ENCODE peak calls at places on chromosomes 13 and 19, in six cellular contexts. One of them, this sample, is unnamed.

GRCh38 chr19:46201413-46202310 is 27.9 kb upstream of the IGFL1 start:
- DNase-seq in upper lobe of left lung: no peak
- DNase-seq in SW 1271: no peak
- DNase-seq in CD8-positive, alpha-beta memory T cell: no peak
- DNase-seq in RPMI7951: peak
- DNase-seq in NCI-H1436: no peak
- DNase-seq in this sample: peak

GRCh38 chr19:54439174-54439851 is 9.7 kb upstream of the LENG8 start:
- DNase-seq in upper lobe of left lung: no peak
- DNase-seq in SW 1271: no peak
- DNase-seq in CD8-positive, alpha-beta memory T cell: no peak
- DNase-seq in RPMI7951: peak
- DNase-seq in NCI-H1436: no peak
- DNase-seq in this sample: no peak

GRCh38 chr19:41265376-41266153 is 1.4 kb downstream of the HNRNPUL1 start:
- DNase-seq in upper lobe of left lung: no peak
- DNase-seq in SW 1271: no peak
- DNase-seq in CD8-positive, alpha-beta memory T cell: no peak
- DNase-seq in RPMI7951: peak
- DNase-seq in NCI-H1436: no peak
- DNase-seq in this sample: no peak

GRCh38 chr19:32168111-32168510 is 177.3 kb upstream of the ZNF507 start:
- DNase-seq in upper lobe of left lung: no peak
- DNase-seq in SW 1271: no peak
- DNase-seq in CD8-positive, alpha-beta memory T cell: no peak
- DNase-seq in RPMI7951: no peak
- DNase-seq in NCI-H1436: no peak
- DNase-seq in this sample: no peak

GRCh38 chr19:49567722-49568454 is 12.5 kb downstream of the NOSIP start:
- DNase-seq in upper lobe of left lung: no peak
- DNase-seq in SW 1271: no peak
- DNase-seq in CD8-positive, alpha-beta memory T cell: peak
- DNase-seq in RPMI7951: peak
- DNase-seq in NCI-H1436: no peak
- DNase-seq in this sample: peak

GRCh38 chr13:26653310-26653709 is 95.8 kb downstream of the WASF3 start:
- DNase-seq in upper lobe of left lung: no peak
- DNase-seq in SW 1271: no peak
- DNase-seq in CD8-positive, alpha-beta memory T cell: no peak
- DNase-seq in RPMI7951: peak
- DNase-seq in NCI-H1436: no peak
- DNase-seq in this sample: no peak

GRCh38 chr19:30228726-30229523 is 143.3 kb upstream of the ZNF536 start:
- DNase-seq in upper lobe of left lung: peak
- DNase-seq in SW 1271: no peak
- DNase-seq in CD8-positive, alpha-beta memory T cell: no peak
- DNase-seq in RPMI7951: no peak
- DNase-seq in NCI-H1436: no peak
- DNase-seq in this sample: no peak

GRCh38 chr13:113854238-113855011 is 9.5 kb downstream of the GAS6 start:
- DNase-seq in upper lobe of left lung: peak
- DNase-seq in SW 1271: no peak
- DNase-seq in CD8-positive, alpha-beta memory T cell: no peak
- DNase-seq in RPMI7951: peak
- DNase-seq in NCI-H1436: no peak
- DNase-seq in this sample: no peak

GRCh38 chr13:97978661-97979450 is 25.4 kb downstream of the IPO5 start:
- DNase-seq in upper lobe of left lung: no peak
- DNase-seq in SW 1271: no peak
- DNase-seq in CD8-positive, alpha-beta memory T cell: no peak
- DNase-seq in RPMI7951: no peak
- DNase-seq in NCI-H1436: no peak
- DNase-seq in this sample: no peak

GRCh38 chr13:41917641-41918040 is 43.3 kb downstream of the VWA8 start:
- DNase-seq in upper lobe of left lung: no peak
- DNase-seq in SW 1271: no peak
- DNase-seq in CD8-positive, alpha-beta memory T cell: no peak
- DNase-seq in RPMI7951: peak
- DNase-seq in NCI-H1436: no peak
- DNase-seq in this sample: no peak

GRCh38 chr13:79340490-79340889 is 65.6 kb downstream of the RBM26 start:
- DNase-seq in upper lobe of left lung: no peak
- DNase-seq in SW 1271: no peak
- DNase-seq in CD8-positive, alpha-beta memory T cell: no peak
- DNase-seq in RPMI7951: no peak
- DNase-seq in NCI-H1436: no peak
- DNase-seq in this sample: no peak

GRCh38 chr13:89923731-89924130 is 1423.8 kb upstream of the MIR17HG start:
- DNase-seq in upper lobe of left lung: no peak
- DNase-seq in SW 1271: no peak
- DNase-seq in CD8-positive, alpha-beta memory T cell: no peak
- DNase-seq in RPMI7951: no peak
- DNase-seq in NCI-H1436: no peak
- DNase-seq in this sample: no peak

GRCh38 chr13:79989251-79989661 is 351.7 kb downstream of the SPRY2 start:
- DNase-seq in upper lobe of left lung: no peak
- DNase-seq in SW 1271: no peak
- DNase-seq in CD8-positive, alpha-beta memory T cell: no peak
- DNase-seq in RPMI7951: peak
- DNase-seq in NCI-H1436: no peak
- DNase-seq in this sample: peak

GRCh38 chr19:11435833-11436313 is 438 bp downstream of the PRKCSH start:
- DNase-seq in upper lobe of left lung: no peak
- DNase-seq in SW 1271: no peak
- DNase-seq in CD8-positive, alpha-beta memory T cell: no peak
- DNase-seq in RPMI7951: peak
- DNase-seq in NCI-H1436: no peak
- DNase-seq in this sample: no peak

This sample was measured in LoVo.